ENCODE peak calls at places on chromosome 9, in eight cellular contexts. Q is stomach, Y is brain microvascular endothelial cell, H is mucosa of descending colon, P is fibroblast of mammary gland, C is GM13976, X is A673, N is PC-3. L is an unnamed sample.

GRCh38 chr9:97382099-97382718 is 29.7 kb upstream of the TDRD7 start:
- DNase-seq in Q (no peak), Y (no peak), H (no peak), P (peak), C (no peak), X (no peak), N (peak), L (no peak)

GRCh38 chr9:34163439-34163838 is 15.4 kb upstream of the UBAP1 start:
- DNase-seq in Q (no peak), Y (no peak), H (no peak), P (peak), C (no peak), X (no peak), N (peak), L (no peak)

GRCh38 chr9:129840024-129840423 is 4.8 kb downstream of the USP20 start:
- DNase-seq in Q (no peak), Y (no peak), H (no peak), P (no peak), C (no peak), X (no peak), N (no peak), L (no peak)

GRCh38 chr9:3138236-3139229 is 294.6 kb upstream of the PUM3 start:
- DNase-seq in Q (no peak), Y (no peak), H (no peak), P (peak), C (no peak), X (no peak), N (no peak), L (no peak)

GRCh38 chr9:79663299-79663698 is 91.5 kb downstream of the TLE4 start:
- DNase-seq in Q (no peak), Y (no peak), H (no peak), P (no peak), C (no peak), X (peak), N (no peak), L (no peak)

GRCh38 chr9:37476930-37477329 is 8.8 kb upstream of the POLR1E start:
- DNase-seq in Q (no peak), Y (no peak), H (no peak), P (no peak), C (no peak), X (no peak), N (no peak), L (no peak)

GRCh38 chr9:134870746-134871667 is 9.6 kb upstream of the FCN2 start:
- DNase-seq in Q (no peak), Y (no peak), H (no peak), P (no peak), C (no peak), X (no peak), N (no peak), L (no peak)

GRCh38 chr9:121360975-121361374 is 9.1 kb downstream of the STOM start:
- DNase-seq in Q (no peak), Y (peak), H (no peak), P (peak), C (no peak), X (peak), N (peak), L (no peak)

GRCh38 chr9:136996361-136997281 is at the start of gene CLIC3:
- DNase-seq in Q (peak), Y (no peak), H (peak), P (no peak), C (no peak), X (no peak), N (peak), L (no peak)

GRCh38 chr9:138009016-138009415 is 131.4 kb downstream of the CACNA1B start:
- DNase-seq in Q (no peak), Y (no peak), H (no peak), P (no peak), C (no peak), X (no peak), N (no peak), L (peak)

GRCh38 chr9:35605336-35606137 is 475 bp downstream of the TESK1 start:
- DNase-seq in Q (no peak), Y (no peak), H (peak), P (no peak), C (peak), X (peak), N (no peak), L (peak)

GRCh38 chr9:27817747-27818146 is 244.5 kb upstream of the C9orf72 start:
- DNase-seq in Q (no peak), Y (no peak), H (no peak), P (no peak), C (no peak), X (no peak), N (no peak), L (no peak)

GRCh38 chr9:21455320-21455719 is 15.1 kb downstream of the IFNA1 start:
- DNase-seq in Q (no peak), Y (peak), H (peak), P (peak), C (peak), X (peak), N (peak), L (peak)

GRCh38 chr9:127451681-127452480 is 571 bp downstream of the LRSAM1 start:
- DNase-seq in Q (peak), Y (peak), H (peak), P (peak), C (peak), X (peak), N (peak), L (peak)

GRCh38 chr9:3981897-3982296 is 318.0 kb downstream of the GLIS3 start:
- DNase-seq in Q (no peak), Y (no peak), H (no peak), P (no peak), C (no peak), X (no peak), N (no peak), L (no peak)

GRCh38 chr9:7653262-7653661 is 146.3 kb downstream of the DMAC1 start:
- DNase-seq in Q (no peak), Y (no peak), H (no peak), P (no peak), C (no peak), X (no peak), N (no peak), L (no peak)

GRCh38 chr9:121637441-121638222 is 13.8 kb upstream of the DAB2IP start:
- DNase-seq in Q (no peak), Y (no peak), H (no peak), P (peak), C (no peak), X (peak), N (peak), L (no peak)

GRCh38 chr9:116798521-116798920 is 111.4 kb downstream of the TRIM32 start:
- DNase-seq in Q (no peak), Y (no peak), H (no peak), P (no peak), C (no peak), X (no peak), N (no peak), L (no peak)

GRCh38 chr9:99023831-99024230 is 80.1 kb downstream of the COL15A1 start:
- DNase-seq in Q (no peak), Y (peak), H (no peak), P (peak), C (no peak), X (peak), N (no peak), L (no peak)

GRCh38 chr9:109086221-109086620 is 33.5 kb downstream of the TMEM245 start:
- DNase-seq in Q (no peak), Y (peak), H (no peak), P (peak), C (peak), X (no peak), N (peak), L (peak)

GRCh38 chr9:32968101-32969011 is 33.1 kb downstream of the APTX start:
- DNase-seq in Q (peak), Y (peak), H (peak), P (peak), C (peak), X (peak), N (peak), L (peak)

GRCh38 chr9:37425298-37425752 is 2.8 kb downstream of the GRHPR start:
- DNase-seq in Q (no peak), Y (peak), H (no peak), P (peak), C (no peak), X (peak), N (no peak), L (no peak)

GRCh38 chr9:107043886-107044285 is 180.9 kb downstream of the ZNF462 start:
- DNase-seq in Q (no peak), Y (no peak), H (no peak), P (no peak), C (no peak), X (peak), N (no peak), L (no peak)

GRCh38 chr9:33924978-33925797 is 108.2 kb downstream of the UBE2R2 start:
- DNase-seq in Q (peak), Y (peak), H (peak), P (peak), C (peak), X (peak), N (peak), L (peak)

GRCh38 chr9:129497837-129498450 is 123.0 kb downstream of the C9orf50 start:
- DNase-seq in Q (no peak), Y (no peak), H (no peak), P (no peak), C (no peak), X (no peak), N (no peak), L (no peak)

GRCh38 chr9:112887377-112887776 is 3.3 kb downstream of the SLC46A2 start:
- DNase-seq in Q (no peak), Y (no peak), H (peak), P (peak), C (no peak), X (peak), N (no peak), L (no peak)
- TF ChIP-seq CTCF in Q (no peak), Y (peak), H (no peak), P (peak), C (peak), X (peak), N (peak), L (peak)

GRCh38 chr9:18864516-18864915 is 168.5 kb downstream of the SAXO1 start:
- DNase-seq in Q (no peak), Y (no peak), H (no peak), P (no peak), C (no peak), X (no peak), N (no peak), L (no peak)

GRCh38 chr9:18857769-18858168 is 175.2 kb downstream of the SAXO1 start:
- DNase-seq in Q (no peak), Y (peak), H (no peak), P (peak), C (no peak), X (no peak), N (no peak), L (no peak)

GRCh38 chr9:18865542-18865941 is 167.5 kb downstream of the SAXO1 start:
- DNase-seq in Q (no peak), Y (no peak), H (no peak), P (peak), C (no peak), X (no peak), N (no peak), L (no peak)

GRCh38 chr9:18863821-18864220 is 169.2 kb downstream of the SAXO1 start:
- DNase-seq in Q (no peak), Y (no peak), H (no peak), P (no peak), C (no peak), X (no peak), N (no peak), L (no peak)

DNA sequence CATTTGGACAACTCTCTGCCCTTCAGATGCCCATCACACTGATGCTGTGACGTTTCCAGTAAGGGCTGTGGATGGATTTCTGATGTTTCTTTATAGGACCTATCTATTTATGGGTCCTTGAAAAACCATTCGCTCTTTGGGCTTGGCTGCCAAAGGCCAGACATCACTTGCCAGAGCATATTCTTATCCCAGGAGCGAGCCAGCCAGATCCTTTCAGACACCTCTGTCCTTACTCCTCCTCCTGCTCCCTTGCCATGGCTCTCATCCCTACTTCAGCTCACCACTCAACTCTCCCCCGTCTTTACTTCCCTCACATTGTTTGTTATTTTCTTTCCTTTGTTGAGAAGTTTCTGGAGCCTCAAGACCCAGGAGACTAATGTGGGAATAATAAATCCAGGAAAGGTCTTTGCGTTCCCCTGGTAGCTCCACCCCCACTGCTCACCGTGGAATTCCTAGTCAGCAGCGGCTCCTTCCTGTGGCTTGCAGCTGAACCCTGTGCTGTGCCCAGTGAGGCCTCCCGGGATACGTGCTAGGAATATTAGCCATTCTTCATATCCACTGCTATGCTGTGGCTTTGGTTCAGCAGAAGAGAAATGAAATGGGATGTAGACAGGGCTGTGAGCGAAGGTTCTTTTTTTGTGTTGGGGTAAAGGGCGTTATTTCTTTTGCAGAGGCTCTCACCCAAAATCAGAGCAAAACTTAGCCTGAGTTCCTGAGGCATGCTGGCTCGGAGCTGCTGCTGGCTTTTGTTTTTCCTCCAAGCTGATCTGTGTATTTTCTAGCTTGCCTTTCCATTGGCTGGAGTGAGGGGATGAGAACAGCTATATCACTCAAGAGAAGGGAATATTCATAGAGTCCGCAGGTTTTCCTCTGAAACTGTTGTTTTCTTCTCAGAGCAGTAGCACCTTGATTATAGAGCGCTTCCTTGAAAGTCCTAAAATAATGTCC is 171.1 kb downstream of the SAXO1 start:
- DNase-seq in Q (no peak), Y (peak), H (no peak), P (peak), C (no peak), X (no peak), N (no peak), L (no peak)
- TF ChIP-seq CTCF in Q (no peak), Y (no peak), H (no peak), P (no peak), C (no peak), X (no peak), N (no peak), L (no peak)

GRCh38 chr9:77601476-77602056 is 46.6 kb downstream of the GNA14 start:
- DNase-seq in Q (no peak), Y (no peak), H (no peak), P (no peak), C (no peak), X (peak), N (no peak), L (no peak)

GRCh38 chr9:77598961-77599360 is 49.2 kb downstream of the GNA14 start:
- DNase-seq in Q (no peak), Y (no peak), H (no peak), P (peak), C (no peak), X (no peak), N (no peak), L (no peak)

GRCh38 chr9:77600810-77601209 is 47.3 kb downstream of the GNA14 start:
- DNase-seq in Q (no peak), Y (no peak), H (no peak), P (no peak), C (no peak), X (no peak), N (no peak), L (no peak)

GRCh38 chr9:77598510-77598909 is 49.6 kb downstream of the GNA14 start:
- DNase-seq in Q (no peak), Y (peak), H (peak), P (peak), C (no peak), X (peak), N (no peak), L (no peak)

DNA sequence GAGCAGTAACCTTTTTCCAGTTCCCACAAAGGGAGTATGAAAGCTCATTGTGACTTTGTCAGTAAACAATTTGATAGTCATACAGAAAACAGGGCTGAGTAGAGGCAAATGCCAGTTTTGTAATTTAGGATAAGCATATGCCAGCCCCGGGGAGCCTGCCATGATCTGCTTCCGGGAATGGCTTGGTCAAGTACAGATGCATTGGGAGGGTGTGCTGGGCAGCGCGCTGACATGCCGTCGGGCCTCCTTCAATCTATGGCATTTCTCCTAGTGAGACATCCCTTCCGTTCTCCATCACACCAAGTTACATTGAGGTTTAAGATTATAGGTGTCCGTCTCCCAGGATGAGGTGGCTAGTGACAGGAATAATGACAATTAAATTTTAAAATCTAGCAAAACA is 48.6 kb downstream of the GNA14 start:
- DNase-seq in Q (no peak), Y (no peak), H (no peak), P (no peak), C (no peak), X (no peak), N (no peak), L (no peak)
- TF ChIP-seq CTCF in Q (no peak), Y (no peak), H (no peak), P (no peak), C (no peak), X (no peak), N (no peak), L (no peak)

GRCh38 chr9:76180541-76180940 is 213.7 kb downstream of the RFK start:
- DNase-seq in Q (no peak), Y (peak), H (no peak), P (no peak), C (no peak), X (no peak), N (no peak), L (no peak)
- TF ChIP-seq CTCF in Q (no peak), Y (no peak), H (no peak), P (no peak), C (no peak), X (no peak), N (no peak), L (no peak)

GRCh38 chr9:94553029-94553938 is 1.6 kb upstream of the PCAT7 start:
- DNase-seq in Q (peak), Y (no peak), H (peak), P (no peak), C (no peak), X (no peak), N (peak), L (no peak)
- TF ChIP-seq CTCF in Q (no peak), Y (no peak), H (no peak), P (no peak), C (no peak), X (peak), N (peak), L (peak)

GRCh38 chr9:88993327-88993726 is 2.1 kb downstream of the S1PR3 start:
- DNase-seq in Q (no peak), Y (no peak), H (no peak), P (no peak), C (no peak), X (no peak), N (no peak), L (no peak)
- TF ChIP-seq CTCF in Q (no peak), Y (no peak), H (no peak), P (no peak), C (no peak), X (no peak), N (no peak), L (no peak)

GRCh38 chr9:124359426-124359825 is 55.8 kb downstream of the PSMB7 start:
- DNase-seq in Q (no peak), Y (no peak), H (no peak), P (no peak), C (no peak), X (no peak), N (no peak), L (no peak)

GRCh38 chr9:124356745-124357390 is 58.4 kb downstream of the PSMB7 start:
- DNase-seq in Q (peak), Y (no peak), H (no peak), P (no peak), C (no peak), X (no peak), N (no peak), L (no peak)

GRCh38 chr9:124355941-124356744 is 59.1 kb downstream of the PSMB7 start:
- DNase-seq in Q (no peak), Y (no peak), H (no peak), P (peak), C (no peak), X (no peak), N (no peak), L (no peak)

GRCh38 chr9:124358617-124359016 is 56.6 kb downstream of the PSMB7 start:
- DNase-seq in Q (no peak), Y (no peak), H (no peak), P (no peak), C (no peak), X (no peak), N (no peak), L (no peak)

GRCh38 chr9:124357591-124358361 is 57.5 kb downstream of the PSMB7 start:
- DNase-seq in Q (peak), Y (no peak), H (no peak), P (peak), C (peak), X (no peak), N (no peak), L (peak)
- TF ChIP-seq CTCF in Q (no peak), Y (peak), H (no peak), P (no peak), C (no peak), X (peak), N (peak), L (peak)

GRCh38 chr9:77162366-77162765 is 15.0 kb upstream of the VPS13A start:
- DNase-seq in Q (no peak), Y (no peak), H (no peak), P (no peak), C (no peak), X (no peak), N (no peak), L (no peak)
- TF ChIP-seq CTCF in Q (no peak), Y (no peak), H (no peak), P (no peak), C (no peak), X (no peak), N (no peak), L (no peak)